ENCODE peak calls at places on chromosomes 16 and 17, in nine cellular contexts. R is colonic mucosa; A is left lung; O is CD8-positive, alpha-beta memory T cell; E is SK-N-SH; Z is aorta; K is esophagus squamous epithelium; D is left ventricle myocardium inferior; T is neuronal stem cell. C is an unnamed sample. For H3K4me1, the result is how much of the 10 kb centered on the place peaks cover.

GRCh38 chr17:7655541-7655840 is 4.8 kb downstream of the ATP1B2 start:
- DNase-seq in R (no peak), A (no peak), O (no peak), E (no peak), Z (no peak), K (no peak), D (no peak), T (no peak), C (no peak)

GRCh38 chr17:17385502-17385901 is 82.3 kb downstream of the NT5M start:
- DNase-seq in R (no peak), A (no peak), O (no peak), E (peak), Z (no peak), K (no peak), D (no peak), T (peak), C (no peak)

GRCh38 chr17:47775181-47775580 is 42.1 kb downstream of the TBX21 start:
- DNase-seq in R (no peak), A (no peak), O (no peak), E (no peak), Z (no peak), K (no peak), D (no peak), T (no peak), C (no peak)

GRCh38 chr16:86680661-86681439 is 102.5 kb downstream of the FOXL1 start:
- DNase-seq in R (no peak), A (no peak), O (no peak), E (no peak), Z (no peak), K (no peak), D (no peak), T (no peak), C (no peak)

GRCh38 chr17:7652659-7653343 is 2.1 kb downstream of the ATP1B2 start:
- DNase-seq in R (no peak), A (no peak), O (no peak), E (no peak), Z (no peak), K (no peak), D (no peak), T (no peak), C (no peak)

GRCh38 chr17:2883544-2884203 is 87.4 kb downstream of the RAP1GAP2 start:
- DNase-seq in R (no peak), A (no peak), O (no peak), E (peak), Z (no peak), K (no peak), D (peak), T (no peak), C (no peak)

GRCh38 chr17:5500804-5501391 is 14.5 kb downstream of the MIS12 start:
- DNase-seq in R (peak), A (peak), O (peak), E (peak), Z (peak), K (no peak), D (peak), T (peak), C (no peak)

GRCh38 chr17:71380535-71380934 is 740.3 kb upstream of the SOX9 start:
- DNase-seq in R (no peak), A (no peak), O (no peak), E (no peak), Z (no peak), K (no peak), D (no peak), T (no peak), C (no peak)

GRCh38 chr17:49587366-49588073 is 11.8 kb downstream of the NXPH3 start:
- DNase-seq in R (no peak), A (no peak), O (no peak), E (no peak), Z (no peak), K (no peak), D (no peak), T (no peak), C (no peak)

GRCh38 chr17:73429440-73430164 is 117.8 kb upstream of the CDC42EP4 start:
- DNase-seq in R (peak), A (peak), O (peak), E (peak), Z (peak), K (peak), D (peak), T (peak), C (no peak)

GRCh38 chr17:1180958-1181768 is 1.4 kb upstream of the ABR start:
- DNase-seq in R (no peak), A (peak), O (no peak), E (no peak), Z (no peak), K (no peak), D (no peak), T (no peak), C (no peak)

GRCh38 chr16:2854700-2855309 is 3.2 kb downstream of the PRSS22 start:
- DNase-seq in R (no peak), A (no peak), O (no peak), E (peak), Z (no peak), K (no peak), D (no peak), T (no peak), C (no peak)

GRCh38 chr17:56319531-56319930 is 166.3 kb downstream of the ANKFN1 start:
- DNase-seq in R (no peak), A (no peak), O (no peak), E (peak), Z (no peak), K (no peak), D (no peak), T (peak), C (no peak)

GRCh38 chr17:608911-609882 is 105.4 kb downstream of the VPS53 start:
- DNase-seq in R (no peak), A (no peak), O (no peak), E (peak), Z (no peak), K (no peak), D (no peak), T (no peak), C (no peak)

GRCh38 chr17:43418441-43419374 is 19.9 kb downstream of the ARL4D start:
- DNase-seq in R (no peak), A (no peak), O (no peak), E (no peak), Z (peak), K (no peak), D (peak), T (no peak), C (peak)

GRCh38 chr17:62892069-62892675 is 73.9 kb upstream of the TANC2 start:
- DNase-seq in R (no peak), A (no peak), O (no peak), E (no peak), Z (no peak), K (no peak), D (no peak), T (no peak), C (no peak)

GRCh38 chr16:14062261-14062660 is 8.9 kb upstream of the MRTFB start:
- DNase-seq in R (no peak), A (no peak), O (no peak), E (no peak), Z (no peak), K (no peak), D (no peak), T (no peak), C (no peak)

GRCh38 chr16:14063618-14064581 is 7.2 kb upstream of the MRTFB start:
- DNase-seq in R (no peak), A (no peak), O (no peak), E (no peak), Z (no peak), K (no peak), D (no peak), T (no peak), C (no peak)

GRCh38 chr16:14061732-14062259 is 9.3 kb upstream of the MRTFB start:
- DNase-seq in R (no peak), A (no peak), O (no peak), E (no peak), Z (no peak), K (no peak), D (no peak), T (no peak), C (no peak)

GRCh38 chr16:14056970-14057369 is 14.1 kb upstream of the MRTFB start:
- DNase-seq in R (no peak), A (no peak), O (no peak), E (no peak), Z (no peak), K (no peak), D (no peak), T (no peak), C (no peak)

DNA sequence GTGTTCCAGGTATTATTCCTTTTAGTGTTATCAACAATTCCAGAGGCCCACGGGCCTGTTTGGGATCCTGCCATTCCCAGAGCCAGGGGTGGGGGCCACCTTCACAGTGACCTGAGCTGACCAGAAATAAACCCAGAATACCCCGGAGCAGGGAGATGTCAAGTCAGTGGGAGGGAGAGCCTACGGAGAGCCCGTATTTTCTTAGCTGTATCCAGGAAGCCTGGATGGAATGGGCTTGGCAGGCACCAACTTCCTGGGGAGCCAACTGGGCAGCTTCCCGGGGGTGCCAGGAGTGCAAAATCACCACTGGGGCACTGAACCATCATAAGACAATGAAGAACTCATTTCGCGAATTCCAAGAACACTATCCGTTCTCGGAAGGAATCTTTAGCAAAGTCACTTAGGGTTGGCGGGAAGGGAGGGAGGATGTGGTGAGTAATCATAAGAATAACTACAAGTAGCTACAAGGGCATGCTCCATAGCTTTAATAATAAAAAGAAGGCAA is 13.2 kb upstream of the MRTFB start:
- DNase-seq in R (no peak), A (no peak), O (no peak), E (no peak), Z (peak), K (no peak), D (no peak), T (no peak), C (no peak)
- H3K27ac ChIP-seq in R (no peak), A (peak), O (no peak), E (no peak), Z (peak), K (peak), D (peak), T (no peak), C (no peak)

GRCh38 chr17:58412910-58413630 is 4.3 kb downstream of the RNF43 start:
- DNase-seq in R (no peak), A (no peak), O (no peak), E (no peak), Z (no peak), K (no peak), D (no peak), T (no peak), C (no peak)

GRCh38 chr17:58410714-58411407 is 6.5 kb downstream of the RNF43 start:
- DNase-seq in R (no peak), A (no peak), O (no peak), E (no peak), Z (no peak), K (no peak), D (no peak), T (no peak), C (no peak)

GRCh38 chr17:58412064-58412703 is 5.2 kb downstream of the RNF43 start:
- DNase-seq in R (no peak), A (no peak), O (no peak), E (no peak), Z (no peak), K (no peak), D (no peak), T (no peak), C (no peak)

GRCh38 chr17:58409432-58409831 is 7.9 kb downstream of the RNF43 start:
- DNase-seq in R (no peak), A (no peak), O (no peak), E (no peak), Z (no peak), K (no peak), D (no peak), T (no peak), C (no peak)

DNA sequence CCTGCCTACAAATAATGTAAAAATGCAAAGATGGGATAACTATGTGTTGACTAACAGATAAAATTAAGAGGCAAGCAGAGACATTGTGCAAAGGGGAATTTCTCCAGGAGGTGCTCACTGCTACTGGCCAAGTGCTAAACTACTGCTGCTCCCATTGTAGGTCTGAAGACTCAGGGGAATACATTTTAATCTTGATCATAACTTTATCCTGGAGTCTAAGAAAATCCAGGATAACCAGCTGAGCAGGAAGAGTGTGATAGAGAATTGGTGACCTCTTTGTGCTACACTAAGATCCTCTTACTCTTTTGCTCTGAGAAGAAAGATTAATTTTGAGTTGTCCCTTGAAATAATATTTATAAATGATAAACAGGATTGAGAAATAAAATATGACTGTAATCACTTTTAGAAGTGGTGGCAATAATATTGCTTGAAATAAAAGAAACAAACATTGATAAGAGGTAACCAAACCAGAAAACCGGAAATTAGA is 5.9 kb downstream of the RNF43 start:
- DNase-seq in R (no peak), A (no peak), O (no peak), E (no peak), Z (no peak), K (no peak), D (no peak), T (no peak), C (no peak)
- H3K4me3 ChIP-seq in R (no peak), A (no peak), O (no peak), E (no peak), Z (no peak), K (no peak), D (no peak), T (no peak), C (no peak)

GRCh38 chr16:70740919-70741778 is 55.3 kb upstream of the MTSS2 start:
- DNase-seq in R (no peak), A (peak), O (no peak), E (no peak), Z (no peak), K (no peak), D (no peak), T (no peak), C (no peak)

GRCh38 chr16:70738083-70738977 is 52.5 kb upstream of the MTSS2 start:
- DNase-seq in R (no peak), A (peak), O (no peak), E (peak), Z (peak), K (no peak), D (peak), T (no peak), C (no peak)

GRCh38 chr16:70737377-70738082 is 51.7 kb upstream of the MTSS2 start:
- DNase-seq in R (no peak), A (peak), O (peak), E (peak), Z (peak), K (no peak), D (peak), T (no peak), C (no peak)

GRCh38 chr16:70740174-70740918 is 54.5 kb upstream of the MTSS2 start:
- DNase-seq in R (no peak), A (peak), O (no peak), E (no peak), Z (no peak), K (no peak), D (no peak), T (no peak), C (no peak)

GRCh38 chr16:70739389-70739788 is 53.5 kb upstream of the MTSS2 start:
- DNase-seq in R (no peak), A (peak), O (no peak), E (no peak), Z (no peak), K (no peak), D (no peak), T (no peak), C (no peak)
- H3K4me1 ChIP-seq in R (under half), A (half or more), O (under half), E (half or more), Z (under half), K (under half), D (half or more), T (under half), C (under half)

GRCh38 chr17:77200711-77201110 is 59.9 kb downstream of the SEC14L1 start:
- DNase-seq in R (no peak), A (no peak), O (no peak), E (no peak), Z (no peak), K (no peak), D (no peak), T (no peak), C (no peak)
- H3K27ac ChIP-seq in R (no peak), A (no peak), O (no peak), E (no peak), Z (no peak), K (peak), D (peak), T (no peak), C (no peak)

GRCh38 chr17:9053406-9053805 is 32.1 kb downstream of the NTN1 start:
- DNase-seq in R (no peak), A (no peak), O (no peak), E (no peak), Z (no peak), K (no peak), D (no peak), T (no peak), C (no peak)
- H3K4me3 ChIP-seq in R (no peak), A (no peak), O (no peak), E (no peak), Z (no peak), K (no peak), D (no peak), T (no peak), C (no peak)

DNA sequence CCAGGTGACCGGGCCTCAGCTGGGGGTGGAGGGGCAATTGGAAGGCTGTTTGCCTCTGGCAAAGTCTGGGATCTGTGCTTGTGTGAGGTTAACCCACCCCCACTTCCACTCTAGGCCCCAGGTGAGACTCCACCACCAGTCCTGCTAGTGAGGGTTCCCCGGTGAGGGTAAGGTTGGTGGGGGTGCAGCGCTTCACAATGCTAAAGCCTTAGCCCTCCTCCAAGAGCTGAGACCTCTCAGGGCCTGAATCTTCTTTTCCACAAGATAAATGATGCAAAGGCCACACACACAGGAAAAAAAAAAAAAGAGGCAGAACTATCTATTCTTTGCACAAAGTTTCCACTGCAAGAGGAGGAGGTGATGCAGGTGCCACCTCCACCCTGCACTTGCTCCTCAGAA is 4.1 kb downstream of the CISD3 start:
- DNase-seq in R (no peak), A (no peak), O (no peak), E (no peak), Z (no peak), K (no peak), D (no peak), T (no peak), C (no peak)
- H3K4me1 ChIP-seq in R (under half), A (under half), O (under half), E (half or more), Z (under half), K (under half), D (half or more), T (under half), C (under half)